ENCODE peak calls at places on chromosomes 4 and X, in four cellular contexts. D is SJSA1, W is hepatocyte, S is left ventricle myocardium inferior. H is an unnamed sample.

GRCh38 chrX:1420371-1420770 is 28.5 kb upstream of the SLC25A6 start:
- DNase-seq in D (no peak), W (no peak), S (no peak), H (peak; percentile 48)

GRCh38 chr4:87527446-87528240 is 1.5 kb downstream of the SPARCL1 start:
- DNase-seq in D (no peak), W (no peak), S (peak; percentile 28), H (no peak)

GRCh38 chrX:64894454-64895038 is 81.7 kb downstream of the ZC4H2 start:
- DNase-seq in D (no peak), W (peak; percentile 44), S (no peak), H (no peak)

GRCh38 chrX:8879750-8880149 is 78.6 kb upstream of the FAM9A start:
- DNase-seq in D (peak; percentile 33), W (no peak), S (no peak), H (no peak)

GRCh38 chr4:86367577-86367976 is 7.7 kb upstream of the MAPK10 start:
- DNase-seq in D (no peak), W (no peak), S (no peak), H (no peak)

GRCh38 chr4:31106419-31106818 is 386.2 kb downstream of the PCDH7 start:
- DNase-seq in D (no peak), W (no peak), S (no peak), H (no peak)

GRCh38 chr4:115781528-115782146 is 668.2 kb upstream of the NDST4 start:
- DNase-seq in D (no peak), W (no peak), S (no peak), H (no peak)

GRCh38 chrX:124239324-124239723 is 93.1 kb upstream of the TEX13D start:
- DNase-seq in D (no peak), W (no peak), S (no peak), H (no peak)

GRCh38 chr4:121114756-121115155 is 42.4 kb upstream of the NDNF start:
- DNase-seq in D (no peak), W (no peak), S (no peak), H (no peak)

GRCh38 chr4:30354605-30355004 is 365.6 kb upstream of the PCDH7 start:
- DNase-seq in D (no peak), W (no peak), S (no peak), H (no peak)

GRCh38 chr4:139556735-139557505 is 901 bp upstream of the SETD7 start:
- DNase-seq in D (peak; percentile 46), W (peak; percentile 67), S (peak; percentile 50), H (peak; percentile 57)

GRCh38 chrX:31376408-31376807 is 304.6 kb upstream of the FTHL17 start:
- DNase-seq in D (no peak), W (no peak), S (no peak), H (no peak)

GRCh38 chr4:186621959-186622553 is 66.7 kb upstream of the MTNR1A start:
- DNase-seq in D (peak; percentile 89), W (no peak), S (no peak), H (no peak)

GRCh38 chr4:6184169-6184568 is 16.2 kb downstream of the JAKMIP1 start:
- DNase-seq in D (no peak), W (no peak), S (no peak), H (no peak)

GRCh38 chr4:83862471-83862870 is 326.6 kb downstream of the GPAT3 start:
- DNase-seq in D (no peak), W (no peak), S (no peak), H (no peak)

GRCh38 chr4:150252741-150253140 is 174.5 kb downstream of the DCLK2 start:
- DNase-seq in D (no peak), W (no peak), S (no peak), H (no peak)

GRCh38 chr4:61359301-61359700 is 159.2 kb downstream of the ADGRL3 start:
- DNase-seq in D (no peak), W (no peak), S (no peak), H (no peak)

GRCh38 chrX:135086197-135086854 is 34.0 kb downstream of the ETDB start:
- DNase-seq in D (no peak), W (peak; percentile 80), S (no peak), H (no peak)
- H3K4me1 ChIP-seq in D (no peaks in the 10 kb centered on the region), W (no peaks in the 10 kb centered on the region), S (no peaks in the 10 kb centered on the region), H (no peaks in the 10 kb centered on the region)

DNA sequence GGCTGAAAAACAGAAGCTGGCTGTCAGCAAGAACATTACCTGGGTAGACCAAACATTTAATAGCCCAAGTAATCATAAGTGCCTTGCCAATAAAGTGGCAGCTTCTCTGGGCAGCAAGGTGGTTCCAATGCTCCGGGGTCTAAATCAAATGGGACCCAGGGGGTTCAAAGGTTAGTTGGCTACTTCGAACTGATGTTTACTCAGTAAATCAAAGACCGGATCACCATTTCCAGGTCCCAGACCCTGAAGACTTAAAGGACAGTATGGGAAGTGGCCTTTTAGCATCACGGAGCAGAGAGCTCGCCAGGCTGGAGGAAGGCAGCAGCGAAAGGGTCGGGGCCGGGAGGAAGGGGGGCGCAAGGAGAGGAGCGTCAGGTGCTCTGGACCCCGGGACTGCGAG is 1.0 kb downstream of the SH3KBP1 start:
- DNase-seq in D (no peak), W (no peak), S (no peak), H (no peak)
- H3K4me3 ChIP-seq in D (peak overlapping the region; percentile 84), W (peak overlapping the region; percentile 61), S (peak overlapping the region; percentile 81), H (peak overlapping the region; percentile 73)

DNA sequence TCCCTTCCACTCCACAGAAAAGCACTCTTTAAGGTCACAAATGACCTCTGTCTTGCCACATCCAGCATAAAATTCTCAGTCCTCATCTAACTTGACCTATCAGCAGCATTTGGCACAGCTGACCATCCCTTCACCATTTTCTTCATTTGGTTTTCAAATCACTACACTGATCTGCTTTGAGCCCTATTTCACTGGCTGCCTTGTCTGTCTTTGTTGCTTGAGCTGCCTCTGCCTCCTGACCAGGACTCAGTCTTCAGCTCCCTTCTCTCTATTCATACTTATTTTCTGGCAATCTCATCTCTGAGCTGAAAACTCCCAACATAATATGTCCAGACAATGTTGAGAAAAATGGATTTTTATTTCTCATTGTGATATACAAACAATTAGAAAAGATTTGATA is 27.7 kb upstream of the PDE5A start:
- DNase-seq in D (no peak), W (no peak), S (no peak), H (no peak)
- H3K4me1 ChIP-seq in D (peaks cover 38% of the 10 kb centered on the region), W (peaks cover 16% of the 10 kb centered on the region), S (no peaks in the 10 kb centered on the region), H (peaks cover 51% of the 10 kb centered on the region)

DNA sequence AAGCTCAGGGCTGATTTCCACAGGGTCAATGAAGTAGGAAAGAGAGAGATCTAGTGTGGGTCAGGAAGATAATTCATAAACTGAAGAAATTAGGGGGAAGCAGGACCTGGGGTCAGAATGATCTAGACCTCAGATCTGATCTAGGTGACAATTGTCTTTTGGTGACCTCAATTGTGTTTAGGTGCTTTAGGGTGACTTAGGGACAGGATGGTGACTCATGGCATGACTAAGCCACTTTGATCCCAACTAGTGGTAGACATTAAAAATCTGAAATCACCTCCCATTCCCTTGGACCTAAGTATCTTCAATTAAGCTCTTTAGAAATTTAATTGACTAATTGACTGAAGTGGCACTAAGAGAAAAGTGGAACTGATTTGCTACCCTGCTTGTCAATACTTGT is 36.7 kb upstream of the GRXCR1 start:
- DNase-seq in D (no peak), W (no peak), S (no peak), H (no peak)
- H3K4me3 ChIP-seq in D (no peak overlapping the region), W (no peak overlapping the region), S (no peak overlapping the region), H (no peak overlapping the region)

GRCh38 chr4:182190306-182190705 is 52.9 kb upstream of the TENM3 start:
- DNase-seq in D (no peak), W (no peak), S (no peak), H (no peak)
- H3K4me1 ChIP-seq in D (peaks cover 55% of the 10 kb centered on the region), W (peaks cover 12% of the 10 kb centered on the region), S (no peaks in the 10 kb centered on the region), H (no peaks in the 10 kb centered on the region)

GRCh38 chr4:173917255-173917960 is 366.1 kb downstream of the FBXO8 start:
- DNase-seq in D (no peak), W (no peak), S (no peak), H (no peak)
- H3K4me3 ChIP-seq in D (no peak overlapping the region), W (no peak overlapping the region), S (peak overlapping the region; percentile 2), H (peak overlapping the region; percentile 18)

GRCh38 chr4:2837110-2837903 is 6.3 kb upstream of the ADD1 start:
- DNase-seq in D (no peak), W (peak; percentile 3), S (no peak), H (peak; percentile 54)
- H3K4me1 ChIP-seq in D (no peaks in the 10 kb centered on the region), W (no peaks in the 10 kb centered on the region), S (peaks cover 43% of the 10 kb centered on the region), H (peaks cover 16% of the 10 kb centered on the region)

GRCh38 chr4:181820518-181820917 is 422.7 kb upstream of the TENM3 start:
- DNase-seq in D (no peak), W (no peak), S (no peak), H (no peak)

GRCh38 chr4:181823645-181824044 is 419.6 kb upstream of the TENM3 start:
- DNase-seq in D (no peak), W (no peak), S (no peak), H (no peak)

GRCh38 chr4:181821039-181822004 is 421.9 kb upstream of the TENM3 start:
- DNase-seq in D (no peak), W (no peak), S (no peak), H (no peak)

GRCh38 chr4:181822005-181822375 is 421.2 kb upstream of the TENM3 start:
- DNase-seq in D (no peak), W (no peak), S (no peak), H (no peak)

GRCh38 chr4:181823183-181823582 is 420.0 kb upstream of the TENM3 start:
- DNase-seq in D (no peak), W (no peak), S (no peak), H (no peak)
- H3K4me3 ChIP-seq in D (no peak overlapping the region), W (no peak overlapping the region), S (no peak overlapping the region), H (no peak overlapping the region)